ENCODE peak calls at places on chromosomes 5 and 9, in nine cellular contexts. G is adrenal gland, B is ovary, S is A549, C is IMR-90, D is suprapubic skin, I is spleen, Y is body of pancreas, W is right lobe of liver. J is an unnamed sample.

GRCh38 chr5:157930710-157931109 is 71.8 kb upstream of the CLINT1 start:
- DNase-seq in G (peak; percentile 66), B (peak; percentile 61), S (no peak), C (no peak), D (no peak), I (no peak), Y (peak; percentile 75), W (peak; percentile 66), J (peak; percentile 57)

GRCh38 chr5:179261301-179262125 is 83.7 kb downstream of the ADAMTS2 start:
- DNase-seq in G (peak; percentile 6), B (peak; percentile 38), S (no peak), C (peak; percentile 57), D (peak; percentile 70), I (peak; percentile 74), Y (peak; percentile 8), W (no peak), J (no peak)

GRCh38 chr5:170439246-170439943 is 50.2 kb upstream of the KCNMB1 start:
- DNase-seq in G (no peak), B (no peak), S (no peak), C (no peak), D (no peak), I (no peak), Y (no peak), W (no peak), J (no peak)

GRCh38 chr9:92141144-92142129 is 26.2 kb upstream of the SPTLC1 start:
- DNase-seq in G (peak; percentile 53), B (peak; percentile 76), S (no peak), C (no peak), D (no peak), I (no peak), Y (no peak), W (no peak), J (no peak)

GRCh38 chr9:97525451-97525850 is 24.0 kb downstream of the TMOD1 start:
- DNase-seq in G (no peak), B (no peak), S (no peak), C (peak; percentile 64), D (no peak), I (no peak), Y (no peak), W (no peak), J (no peak)

GRCh38 chr9:130451509-130452388 is 7.0 kb downstream of the ASS1 start:
- DNase-seq in G (peak; percentile 97), B (peak; percentile 98), S (peak; percentile 78), C (peak; percentile 95), D (no peak), I (no peak), Y (peak; percentile 78), W (peak; percentile 85), J (peak; percentile 28)

GRCh38 chr5:145806923-145807322 is 28.2 kb downstream of the PRELID2 start:
- DNase-seq in G (no peak), B (no peak), S (no peak), C (peak; percentile 10), D (no peak), I (no peak), Y (no peak), W (no peak), J (no peak)

GRCh38 chr5:156473271-156473935 is 146.4 kb downstream of the SGCD start:
- DNase-seq in G (no peak), B (no peak), S (no peak), C (peak; percentile 66), D (no peak), I (no peak), Y (no peak), W (no peak), J (no peak)

GRCh38 chr9:132443951-132444615 is 34.1 kb downstream of the CFAP77 start:
- DNase-seq in G (no peak), B (no peak), S (no peak), C (no peak), D (no peak), I (no peak), Y (no peak), W (no peak), J (no peak)

GRCh38 chr9:86868611-86869010 is 78.7 kb downstream of the GAS1 start:
- DNase-seq in G (no peak), B (no peak), S (no peak), C (no peak), D (no peak), I (no peak), Y (no peak), W (no peak), J (no peak)

GRCh38 chr9:82903503-82903902 is 159.4 kb downstream of the RASEF start:
- DNase-seq in G (no peak), B (no peak), S (peak; percentile 4), C (no peak), D (no peak), I (no peak), Y (no peak), W (no peak), J (no peak)

GRCh38 chr9:114385412-114386181 is 2.2 kb downstream of the AKNA start:
- DNase-seq in G (peak; percentile 83), B (peak; percentile 65), S (no peak), C (peak; percentile 95), D (peak; percentile 87), I (peak; percentile 96), Y (peak; percentile 31), W (peak; percentile 76), J (peak; percentile 97)

GRCh38 chr9:122347348-122348287 is 23.2 kb upstream of the PTGS1 start:
- DNase-seq in G (no peak), B (no peak), S (peak; percentile 38), C (no peak), D (no peak), I (peak; percentile 41), Y (no peak), W (no peak), J (peak; percentile 20)

GRCh38 chr9:4553951-4554381 is 63.7 kb downstream of the SLC1A1 start:
- DNase-seq in G (no peak), B (no peak), S (no peak), C (peak; percentile 57), D (no peak), I (no peak), Y (no peak), W (no peak), J (no peak)

GRCh38 chr5:181234455-181235306 is 9.0 kb downstream of the RACK1 start:
- DNase-seq in G (no peak), B (no peak), S (no peak), C (no peak), D (no peak), I (peak; percentile 68), Y (no peak), W (no peak), J (no peak)

GRCh38 chr9:107706706-107707105 is 217.1 kb upstream of the KLF4 start:
- DNase-seq in G (no peak), B (no peak), S (no peak), C (no peak), D (no peak), I (no peak), Y (no peak), W (no peak), J (no peak)

GRCh38 chr9:93207860-93208734 is 24.2 kb downstream of the WNK2 start:
- DNase-seq in G (no peak), B (no peak), S (no peak), C (no peak), D (no peak), I (peak; percentile 45), Y (no peak), W (no peak), J (no peak)

GRCh38 chr9:81035171-81035570 is 654.2 kb downstream of the TLE1 start:
- DNase-seq in G (no peak), B (no peak), S (no peak), C (peak; percentile 81), D (no peak), I (no peak), Y (no peak), W (no peak), J (no peak)

GRCh38 chr9:126756238-126756637 is 48.6 kb upstream of the ZBTB43 start:
- DNase-seq in G (no peak), B (no peak), S (no peak), C (no peak), D (no peak), I (no peak), Y (no peak), W (no peak), J (no peak)
- H3K4me3 ChIP-seq in G (no peak overlapping the region), B (no peak overlapping the region), S (no peak overlapping the region), C (no peak overlapping the region), D (no peak overlapping the region), I (no peak overlapping the region), Y (no peak overlapping the region), W (no peak overlapping the region), J (no peak overlapping the region)

DNA sequence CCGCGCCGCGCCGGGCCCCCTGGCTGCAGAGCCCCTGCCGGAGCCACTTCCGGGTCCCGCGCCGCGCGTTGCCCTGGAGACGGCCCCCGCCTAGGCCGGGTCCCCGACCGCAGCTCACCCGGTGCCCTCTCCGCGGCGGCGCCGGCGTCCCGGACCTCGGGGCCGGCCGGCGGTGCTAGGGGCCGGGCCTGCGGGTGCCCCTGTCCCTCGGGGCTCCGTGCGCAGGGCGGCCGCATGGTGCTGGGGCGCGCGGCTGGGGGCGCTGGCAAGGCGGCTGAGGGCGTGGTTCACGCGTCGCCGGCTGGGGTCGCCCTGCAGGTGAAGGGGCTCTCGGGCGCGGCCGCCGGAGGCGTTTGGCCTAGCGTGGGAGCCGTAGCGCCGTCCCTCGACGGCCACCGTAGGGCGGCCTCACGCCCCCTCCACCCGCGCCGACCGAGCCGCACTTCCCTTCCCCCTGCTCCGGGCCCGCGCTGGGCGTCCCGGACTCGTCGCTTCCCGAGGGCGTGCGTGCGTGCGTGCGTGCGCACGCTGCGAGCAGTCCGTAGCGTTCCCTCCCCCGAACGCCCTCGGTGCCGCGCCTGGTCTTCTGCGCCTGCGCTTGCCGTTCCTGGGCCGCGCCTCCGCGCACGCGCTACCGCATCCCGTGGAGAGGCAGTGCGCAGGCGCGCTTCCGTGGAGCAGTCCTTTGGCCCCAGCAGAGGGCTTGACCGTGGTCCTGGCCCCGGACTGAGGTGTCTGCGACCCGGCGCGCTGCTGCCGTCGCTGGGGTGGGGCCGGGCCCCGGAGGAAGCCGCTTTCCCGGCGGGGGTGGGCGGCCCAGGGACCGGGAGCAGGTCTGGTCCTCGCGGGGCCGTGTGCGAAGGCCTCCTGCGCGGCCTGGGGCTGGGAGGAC is at the start of gene TMEM250:
- DNase-seq in G (peak; percentile 96), B (peak; percentile 98), S (peak; percentile 87), C (peak; percentile 95), D (peak; percentile 97), I (peak; percentile 99), Y (peak; percentile 96), W (peak; percentile 98), J (peak; percentile 98)
- TF ChIP-seq POLR2A in G (peak; percentile 86), B (peak; percentile 89), S (peak; percentile 84), C (peak; percentile 28), D (no peak), I (peak; percentile 50), Y (peak; percentile 85), W (peak; percentile 86), J (peak; percentile 85)

DNA sequence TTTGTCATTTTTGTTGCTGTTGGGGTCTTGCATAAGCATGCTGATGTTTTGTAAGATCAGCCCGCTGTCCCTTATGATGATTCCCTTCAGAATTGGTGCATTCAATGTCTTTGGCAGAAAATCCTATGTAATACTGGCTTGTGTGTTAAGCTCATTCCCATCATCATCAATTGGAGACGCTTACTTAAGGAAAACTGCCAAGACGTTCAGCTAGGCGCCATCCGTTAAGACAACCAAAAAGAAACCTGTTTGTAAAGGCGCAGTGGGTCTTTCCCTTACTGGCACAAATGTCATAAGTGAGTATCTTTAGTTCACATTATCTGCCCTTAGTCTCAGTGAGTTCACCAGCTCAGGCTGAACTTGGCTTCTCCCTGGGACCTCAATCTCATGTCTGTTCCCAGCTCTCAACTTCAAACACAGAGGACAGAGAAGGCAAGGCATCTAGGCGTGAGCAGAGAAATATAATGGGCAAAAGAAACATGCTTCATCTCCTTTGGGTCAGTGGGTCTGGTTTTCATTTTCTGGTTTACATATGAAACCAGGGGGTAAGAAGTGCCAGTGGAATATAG is 97.9 kb downstream of the EFNA5 start:
- DNase-seq in G (no peak), B (no peak), S (no peak), C (no peak), D (no peak), I (no peak), Y (no peak), W (no peak), J (no peak)
- H3K4me3 ChIP-seq in G (no peak overlapping the region), B (no peak overlapping the region), S (no peak overlapping the region), C (no peak overlapping the region), D (no peak overlapping the region), I (no peak overlapping the region), Y (no peak overlapping the region), W (no peak overlapping the region), J (no peak overlapping the region)

GRCh38 chr9:113187935-113188595 is 33.0 kb downstream of the FKBP15 start:
- DNase-seq in G (peak; percentile 66), B (no peak), S (peak; percentile 22), C (peak; percentile 94), D (peak; percentile 82), I (peak; percentile 79), Y (no peak), W (peak; percentile 45), J (peak; percentile 62)
- TF ChIP-seq POLR2A in G (peak; percentile 20), B (no peak), S (no peak), C (no peak), D (no peak), I (no peak), Y (peak; percentile 19), W (peak; percentile 14), J (no peak)